ENCODE peak calls at places on chromosomes 5 and 9, in four cellular contexts. R is GM23338; K is CD8-positive, alpha-beta memory T cell; G is transverse colon. C is an unnamed sample. For H3K27me3, the result is how much of the 10 kb centered on the place peaks cover.

GRCh38 chr9:107637421-107638420 is 148.2 kb upstream of the KLF4 start:
- DNase-seq in K (no peak), G (peak), R (peak), C (peak)

GRCh38 chr5:25119654-25120053 is 474.9 kb upstream of the CDH10 start:
- DNase-seq in R (peak), G (no peak), K (no peak), C (no peak)

GRCh38 chr5:125083932-125084331 is 337.5 kb upstream of the ZNF608 start:
- DNase-seq in K (no peak), G (no peak), R (no peak), C (peak)

GRCh38 chr9:110050925-110051355 is 157.0 kb downstream of the C9orf152 start:
- DNase-seq in K (no peak), R (no peak), G (no peak), C (peak)

GRCh38 chr9:105415344-105415980 is 32.4 kb upstream of the FSD1L start:
- DNase-seq in G (peak), K (peak), R (peak), C (peak)

GRCh38 chr5:133366966-133367365 is 245.4 kb downstream of the FSTL4 start:
- DNase-seq in K (no peak), R (no peak), G (no peak), C (no peak)

GRCh38 chr5:172133359-172134029 is 54.5 kb downstream of the STK10 start:
- DNase-seq in R (no peak), G (no peak), K (peak), C (peak)

GRCh38 chr5:180116441-180117377 is 45.1 kb upstream of the RNF130 start:
- DNase-seq in R (no peak), G (no peak), K (no peak), C (no peak)

GRCh38 chr5:113022661-113023060 is 46.1 kb downstream of the DCP2 start:
- DNase-seq in R (no peak), G (no peak), K (no peak), C (no peak)

GRCh38 chr9:122215663-122216062 is 13.1 kb downstream of the LHX6 start:
- DNase-seq in G (no peak), K (no peak), R (no peak), C (no peak)
- H3K27me3 ChIP-seq in G (half or more), K (under half), R (half or more), C (half or more)

DNA sequence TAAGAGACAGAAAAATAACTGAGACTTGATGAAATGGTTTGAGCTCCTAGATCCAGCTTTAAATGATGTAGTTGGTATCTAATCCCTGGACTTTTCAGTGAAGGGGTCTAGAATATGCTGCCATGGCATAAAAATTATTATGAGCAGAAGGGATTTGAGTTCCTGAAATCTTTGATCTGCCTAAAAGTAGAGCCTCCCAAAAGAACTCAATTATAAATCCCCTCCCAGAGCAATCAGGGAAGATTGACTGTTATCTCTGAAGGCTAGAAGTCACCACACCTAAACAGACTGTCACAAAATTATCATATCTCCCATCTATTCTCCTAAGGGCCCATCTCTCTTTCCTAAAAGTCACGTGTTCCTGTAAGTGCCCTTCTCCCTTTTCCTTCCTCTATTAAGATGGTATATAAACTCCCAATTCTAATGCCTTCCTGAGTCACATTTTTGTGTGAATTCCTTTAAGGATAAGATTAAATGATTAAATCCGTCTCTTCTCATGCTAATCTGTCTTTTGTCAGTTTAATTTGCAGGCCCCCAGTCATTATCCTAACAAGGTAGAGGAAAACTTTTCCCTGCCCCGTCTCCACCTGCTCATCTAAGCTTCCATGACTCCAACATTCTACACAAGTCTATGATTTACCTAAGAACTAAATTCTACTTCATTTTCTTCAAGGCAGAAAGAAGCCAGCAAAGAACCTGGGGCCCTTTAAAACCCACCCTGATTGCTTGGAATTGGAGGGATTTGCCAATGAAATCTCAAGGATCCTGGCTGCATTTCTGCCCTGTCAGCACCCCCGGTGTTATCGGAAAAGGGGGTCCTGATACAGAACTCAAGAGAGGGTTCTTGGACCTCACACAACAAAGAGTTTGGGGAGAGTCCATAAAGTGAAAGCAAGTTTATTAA is 47.1 kb upstream of the PWWP2A start:
- DNase-seq in G (no peak), K (no peak), R (peak), C (no peak)
- H3K4me3 ChIP-seq in G (no peak), K (no peak), R (peak), C (no peak)

GRCh38 chr5:151219789-151220188 is 4.1 kb downstream of the CCDC69 start:
- DNase-seq in R (peak), K (no peak), G (no peak), C (no peak)
- H3K27ac ChIP-seq in R (no peak), K (no peak), G (peak), C (no peak)

GRCh38 chr9:3181049-3181953 is 337.4 kb upstream of the PUM3 start:
- DNase-seq in K (no peak), R (peak), G (peak), C (no peak)
- H3K27me3 ChIP-seq in K (under half), R (under half), G (under half), C (under half)

DNA sequence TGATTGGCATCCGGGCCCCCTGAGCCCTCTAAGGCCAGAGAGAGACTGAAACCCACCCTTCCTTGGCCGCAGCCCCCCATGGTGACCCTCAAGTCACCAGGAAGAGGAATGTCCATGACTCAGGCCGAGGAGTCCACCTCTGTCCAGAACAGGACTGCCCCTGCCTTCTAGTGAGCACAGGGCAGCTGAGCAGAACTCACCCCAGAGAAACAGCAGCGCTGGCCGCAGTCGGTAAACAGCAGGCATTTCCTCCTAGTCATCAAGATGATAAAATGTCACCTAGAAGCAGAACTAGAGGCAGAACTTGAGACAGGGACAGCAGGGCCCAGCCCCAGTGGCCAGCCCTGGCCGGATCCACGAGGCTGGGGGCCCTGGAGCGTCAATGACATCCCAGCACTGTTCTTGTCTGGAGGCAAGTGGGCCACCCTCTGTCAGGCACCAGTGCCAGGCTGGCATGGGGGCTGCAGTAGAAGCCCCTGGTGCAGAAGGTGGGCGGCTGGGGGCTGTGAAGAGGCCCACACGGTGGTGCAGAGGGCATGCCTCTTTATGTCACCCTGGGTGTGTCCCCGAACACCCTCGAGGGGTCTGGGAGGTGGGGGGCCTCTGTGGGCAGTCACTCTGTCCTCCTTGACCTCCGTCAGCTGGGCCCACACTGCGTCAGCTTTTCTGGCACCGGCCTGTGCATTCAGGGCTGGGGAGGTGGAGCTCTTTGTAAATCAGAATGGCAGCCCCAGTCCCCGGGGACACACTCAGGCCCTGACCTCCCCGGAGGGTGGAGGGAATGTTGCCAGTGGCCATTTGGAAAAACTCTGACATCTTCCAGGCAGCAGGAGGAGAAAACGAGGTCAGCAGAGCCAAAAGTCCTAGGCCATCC is 83.0 kb downstream of the NTNG2 start:
- DNase-seq in G (no peak), K (no peak), R (no peak), C (no peak)
- H3K4me3 ChIP-seq in G (no peak), K (no peak), R (no peak), C (no peak)

C was measured in brain microvascular endothelial cell.